ENCODE peak calls at places on chromosomes 6 and 20, in four cellular contexts. X is IMR-90, G is mesendoderm, J is heart right ventricle. H is an unnamed sample.

GRCh38 chr6:163383912-163384311 is 30.6 kb upstream of the QKI start:
- DNase-seq in X (peak), G (no peak), J (no peak), H (peak)

GRCh38 chr6:30556964-30557682 is at the start of gene PRR3:
- DNase-seq in X (peak), G (peak), J (peak), H (peak)

GRCh38 chr6:13535306-13535705 is 39.1 kb upstream of the SIRT5 start:
- DNase-seq in X (no peak), G (no peak), J (no peak), H (no peak)

GRCh38 chr20:3680701-3681351 is 984 bp downstream of the ADAM33 start:
- DNase-seq in X (no peak), G (no peak), J (no peak), H (no peak)

GRCh38 chr20:38725458-38725958 is 1.2 kb downstream of the SLC32A1 start:
- DNase-seq in X (no peak), G (no peak), J (no peak), H (no peak)

GRCh38 chr6:26659042-26659359 is 545 bp downstream of the ZNF322 start:
- DNase-seq in X (no peak), G (peak), J (no peak), H (no peak)

GRCh38 chr6:143620461-143620860 is 57.3 kb upstream of the PHACTR2 start:
- DNase-seq in X (peak), G (no peak), J (no peak), H (no peak)

GRCh38 chr6:43269273-43270007 is 26.2 kb downstream of the TTBK1 start:
- DNase-seq in X (no peak), G (no peak), J (peak), H (no peak)

GRCh38 chr20:1388706-1389483 is 4.0 kb downstream of the FKBP1A start:
- DNase-seq in X (no peak), G (no peak), J (no peak), H (no peak)

GRCh38 chr6:24755284-24755683 is 19.5 kb upstream of the GMNN start:
- DNase-seq in X (no peak), G (no peak), J (no peak), H (no peak)

GRCh38 chr20:57398231-57398821 is 7.1 kb downstream of the RBM38 start:
- DNase-seq in X (no peak), G (no peak), J (peak), H (no peak)

GRCh38 chr6:10954590-10955010 is 67.7 kb downstream of the SYCP2L start:
- DNase-seq in X (peak), G (peak), J (peak), H (peak)

GRCh38 chr6:154395878-154396277 is 39.3 kb upstream of the IPCEF1 start:
- DNase-seq in X (no peak), G (no peak), J (no peak), H (no peak)

GRCh38 chr6:25172819-25173218 is 106.4 kb upstream of the CARMIL1 start:
- DNase-seq in X (peak), G (peak), J (no peak), H (no peak)

GRCh38 chr20:32820000-32820697 is 395 bp downstream of the MAPRE1 start:
- DNase-seq in X (peak), G (peak), J (peak), H (no peak)

GRCh38 chr6:141484726-141485125 is 648.0 kb upstream of the GJE1 start:
- DNase-seq in X (peak), G (no peak), J (no peak), H (no peak)

GRCh38 chr6:69487688-69488087 is 309.1 kb downstream of the LMBRD1 start:
- DNase-seq in X (no peak), G (peak), J (no peak), H (no peak)

GRCh38 chr6:82331031-82331773 is 32.4 kb upstream of the TPBG start:
- DNase-seq in X (peak), G (peak), J (no peak), H (peak)

GRCh38 chr6:43814111-43814510 is 44.1 kb downstream of the VEGFA start:
- DNase-seq in X (no peak), G (no peak), J (no peak), H (no peak)

DNA sequence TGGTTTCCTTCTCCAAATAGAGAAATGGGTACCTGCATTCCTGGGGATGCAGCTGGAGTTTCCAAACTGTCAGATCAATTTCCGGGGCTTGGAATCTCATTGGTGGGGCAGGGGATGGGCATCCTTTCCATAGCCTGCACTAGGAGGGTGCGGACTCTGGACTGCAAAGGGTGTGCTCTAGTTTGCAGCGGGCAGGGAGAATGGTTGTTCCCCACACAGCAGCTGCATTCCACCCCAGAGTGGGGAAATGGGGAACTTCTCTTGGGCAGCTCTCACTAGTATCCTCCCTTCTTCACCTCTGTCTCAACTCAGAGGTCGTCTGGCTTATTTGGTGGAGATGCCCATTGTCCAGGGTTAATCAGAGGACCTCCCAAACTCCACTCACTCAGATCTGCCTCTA is 34.5 kb upstream of the CDKN1A start:
- DNase-seq in X (no peak), G (no peak), J (no peak), H (no peak)
- H3K27ac ChIP-seq in X (no peak), G (no peak), J (no peak), H (peak)

DNA sequence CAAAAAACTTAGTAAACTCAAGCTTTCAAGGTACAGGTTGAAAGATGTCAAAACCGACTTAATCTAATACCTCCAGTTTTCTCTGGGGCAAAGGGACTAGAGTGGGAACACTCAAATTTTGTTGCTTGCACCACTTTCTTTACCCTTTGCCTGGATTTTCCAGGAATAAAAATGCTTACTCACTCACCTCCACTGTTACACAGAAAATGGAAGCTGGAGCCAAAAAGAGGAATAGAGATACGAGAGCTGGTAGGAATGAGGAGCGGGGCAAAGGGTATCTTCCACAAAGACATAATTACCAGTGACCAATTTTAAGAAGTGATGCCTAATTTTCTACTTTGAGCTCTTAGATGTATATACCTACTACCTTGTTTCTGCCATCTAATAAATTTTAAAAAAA is 79.5 kb upstream of the TULP1 start:
- DNase-seq in X (no peak), G (no peak), J (no peak), H (no peak)
- H3K27ac ChIP-seq in X (no peak), G (no peak), J (peak), H (no peak)

GRCh38 chr6:139982652-139983051 is 608.2 kb upstream of the CITED2 start:
- DNase-seq in X (peak), G (peak), J (no peak), H (no peak)
- H3K27ac ChIP-seq in X (peak), G (peak), J (no peak), H (no peak)

GRCh38 chr20:25378189-25378883 is 12.3 kb downstream of the ABHD12 start:
- DNase-seq in X (no peak), G (no peak), J (no peak), H (no peak)
- H3K27ac ChIP-seq in X (no peak), G (no peak), J (no peak), H (no peak)